ENCODE peak calls at places on chromosomes 6 and 20, in five cellular contexts. H is lung microvascular endothelial cell, R is mucosa of descending colon, G is Peyer's patch, S is natural killer cell. N is an unnamed sample.
A peak's percentile ranks its signal among the peaks of the same experiment; 100 is the strongest.

GRCh38 chr20:35467339-35468224 is 12.2 kb downstream of the CEP250 start:
- DNase-seq in S (no peak), H (peak; percentile 17), G (no peak), R (no peak), N (no peak)

GRCh38 chr6:158039571-158040050 is 57.9 kb downstream of the SYNJ2 start:
- DNase-seq in R (peak; percentile 38), S (no peak), H (peak; percentile 54), G (no peak), N (peak; percentile 43)

GRCh38 chr6:25943887-25944286 is 13.4 kb upstream of the SLC17A2 start:
- DNase-seq in H (no peak), S (no peak), G (no peak), R (no peak), N (no peak)

GRCh38 chr6:40349092-40349491 is 238.1 kb downstream of the LRFN2 start:
- DNase-seq in H (no peak), S (no peak), G (no peak), R (no peak), N (no peak)

GRCh38 chr6:107715523-107716321 is 108.4 kb downstream of the SCML4 start:
- DNase-seq in S (no peak), H (no peak), G (no peak), R (no peak), N (no peak)

GRCh38 chr6:30885999-30886896 is 1.9 kb downstream of the DDR1 start:
- DNase-seq in G (peak; percentile 80), R (peak; percentile 66), S (no peak), H (peak; percentile 50), N (no peak)

GRCh38 chr6:128235556-128235955 is 284.8 kb downstream of the PTPRK start:
- DNase-seq in S (no peak), H (no peak), G (no peak), R (no peak), N (no peak)

GRCh38 chr20:57613481-57613921 is 6.7 kb downstream of the ZBP1 start:
- DNase-seq in G (peak; percentile 19), H (no peak), S (no peak), R (no peak), N (peak; percentile 2)

GRCh38 chr20:13995841-13996240 is 525 bp downstream of the MACROD2 start:
- DNase-seq in S (no peak), R (peak; percentile 78), H (peak; percentile 27), G (peak; percentile 81), N (peak; percentile 85)

GRCh38 chr20:34495928-34496327 is 20.3 kb upstream of the DYNLRB1 start:
- DNase-seq in G (no peak), S (no peak), R (no peak), H (no peak), N (no peak)

GRCh38 chr20:33169176-33169794 is 1.3 kb downstream of the BPIFA2 start:
- DNase-seq in H (no peak), G (no peak), R (no peak), S (no peak), N (no peak)

GRCh38 chr6:20540683-20541082 is 6.4 kb downstream of the CDKAL1 start:
- DNase-seq in H (no peak), S (no peak), R (no peak), G (no peak), N (no peak)

GRCh38 chr6:108765495-108765894 is 82.7 kb upstream of the ARMC2 start:
- DNase-seq in R (no peak), S (no peak), G (no peak), H (no peak), N (no peak)

GRCh38 chr6:44116643-44117382 is 10.4 kb downstream of the MRPL14 start:
- DNase-seq in G (no peak), S (no peak), H (peak; percentile 26), R (no peak), N (no peak)

N was measured in pancreas.